ENCODE peak calls at places on chromosomes 4 and X, in four cellular contexts. R is spleen, E is PC-3, C is SK-N-SH. Y is an unnamed sample.

GRCh38 chrX:19107035-19107434 is 15.2 kb downstream of the ADGRG2 start:
- DNase-seq in C (no peak), R (no peak), E (no peak), Y (no peak)

GRCh38 chrX:21926527-21927278 is 13.8 kb upstream of the SMS start:
- DNase-seq in C (no peak), R (no peak), E (peak; percentile 96), Y (no peak)

GRCh38 chrX:50471390-50471789 is 765 bp upstream of the DGKK start:
- DNase-seq in R (no peak), C (peak; percentile 27), E (no peak), Y (no peak)

GRCh38 chr4:106358899-106359298 is 9.7 kb downstream of the GIMD1 start:
- DNase-seq in E (peak; percentile 13), C (no peak), R (no peak), Y (no peak)

GRCh38 chrX:131792789-131793462 is 230.2 kb upstream of the STK26 start:
- DNase-seq in E (peak; percentile 43), C (peak; percentile 68), R (peak; percentile 88), Y (no peak)

GRCh38 chr4:100848865-100849264 is 331.0 kb upstream of the EMCN start:
- DNase-seq in R (no peak), E (peak; percentile 9), C (no peak), Y (no peak)

GRCh38 chr4:89204624-89205023 is 93.3 kb downstream of the TIGD2 start:
- DNase-seq in E (peak; percentile 36), C (no peak), R (no peak), Y (no peak)

GRCh38 chrX:131571348-131571747 is 27.5 kb downstream of the OR13H1 start:
- DNase-seq in R (no peak), C (no peak), E (peak; percentile 43), Y (no peak)

GRCh38 chr4:139951051-139951450 is 202.9 kb downstream of the MAML3 start:
- DNase-seq in E (no peak), C (no peak), R (no peak), Y (no peak)

GRCh38 chr4:169619518-169619957 is 840 bp upstream of the CLCN3 start:
- DNase-seq in R (peak; percentile 80), E (peak; percentile 72), C (peak; percentile 42), Y (peak; percentile 60)

GRCh38 chrX:115968436-115969252 is 201.9 kb upstream of the AGTR2 start:
- DNase-seq in R (no peak), C (peak; percentile 76), E (no peak), Y (no peak)

GRCh38 chr4:3707423-3708102 is 58.6 kb upstream of the ADRA2C start:
- DNase-seq in E (no peak), R (peak; percentile 66), C (peak; percentile 91), Y (no peak)

GRCh38 chr4:56505269-56506109 is at the start of gene ARL9:
- DNase-seq in R (peak; percentile 91), C (peak; percentile 15), E (peak; percentile 49), Y (peak; percentile 38)

GRCh38 chrX:39398215-39398972 is 597.1 kb downstream of the MID1IP1 start:
- DNase-seq in E (no peak), R (no peak), C (no peak), Y (no peak)

GRCh38 chr4:54840992-54841768 is 183.4 kb downstream of the KIT start:
- DNase-seq in E (peak; percentile 24), R (no peak), C (peak; percentile 11), Y (no peak)

GRCh38 chrX:70444326-70445196 is at the start of gene DLG3:
- DNase-seq in C (peak; percentile 84), E (peak; percentile 30), R (no peak), Y (peak; percentile 65)

GRCh38 chrX:102858826-102859627 is 78.0 kb upstream of the RAB40AL start:
- DNase-seq in R (no peak), E (peak; percentile 8), C (no peak), Y (no peak)

GRCh38 chr4:147019061-147019460 is 73.4 kb upstream of the TTC29 start:
- DNase-seq in R (peak; percentile 78), C (peak; percentile 34), E (peak; percentile 72), Y (peak; percentile 51)

GRCh38 chrX:41781500-41781899 is 57.5 kb downstream of the GPR82 start:
- DNase-seq in C (peak; percentile 36), R (no peak), E (peak; percentile 69), Y (peak; percentile 34)

GRCh38 chr4:122603156-122603574 is 17.7 kb downstream of the IL21 start:
- DNase-seq in R (no peak), C (no peak), E (no peak), Y (no peak)

GRCh38 chrX:130097507-130098201 is 12.6 kb downstream of the ELF4 start:
- DNase-seq in R (peak; percentile 80), C (peak; percentile 88), E (no peak), Y (no peak)

GRCh38 chr4:6560416-6561172 is 14.4 kb upstream of the MAN2B2 start:
- DNase-seq in E (no peak), C (no peak), R (no peak), Y (no peak)